ENCODE peak calls at places on chromosomes 12 and 14, in nine cellular contexts. W, G, F, Z, I, S, N, Y and C are unnamed samples.

GRCh38 chr14:85063747-85064146 is 466.2 kb upstream of the FLRT2 start:
- DNase-seq in I (no peak), N (no peak), Y (no peak), Z (no peak), S (no peak), W (no peak), F (no peak), G (no peak), C (no peak)

GRCh38 chr12:49649445-49649844 is 26.1 kb downstream of the PRPF40B start:
- DNase-seq in W (no peak), G (no peak), S (no peak), F (no peak), I (no peak), Y (no peak), N (no peak), Z (no peak), C (no peak)

GRCh38 chr14:106843951-106844483 is 1317.6 kb downstream of the TMEM121 start:
- DNase-seq in Y (no peak), W (peak), G (no peak), I (no peak), S (no peak), F (no peak), N (no peak), Z (no peak), C (no peak)

GRCh38 chr14:97117693-97118092 is 320.5 kb downstream of the VRK1 start:
- DNase-seq in Y (no peak), F (no peak), N (no peak), S (no peak), G (no peak), W (no peak), Z (no peak), I (no peak), C (no peak)

GRCh38 chr12:30823140-30823669 is 68.5 kb upstream of the CAPRIN2 start:
- DNase-seq in N (no peak), I (no peak), G (no peak), Y (no peak), F (no peak), W (no peak), Z (peak), S (no peak), C (peak)

GRCh38 chr12:19482551-19483109 is 43.3 kb downstream of the AEBP2 start:
- DNase-seq in F (no peak), I (no peak), Z (peak), W (no peak), G (peak), Y (peak), S (peak), N (no peak), C (peak)

GRCh38 chr12:93824514-93825500 is 147.6 kb downstream of the CRADD start:
- DNase-seq in G (peak), Y (peak), W (peak), S (no peak), N (no peak), I (peak), F (peak), Z (no peak), C (peak)

GRCh38 chr14:60245316-60246177 is 3.5 kb upstream of the PPM1A start:
- DNase-seq in G (no peak), N (no peak), F (no peak), I (no peak), S (no peak), Z (no peak), Y (no peak), W (no peak), C (no peak)

GRCh38 chr12:100234166-100234565 is 32.7 kb downstream of the DEPDC4 start:
- DNase-seq in Z (no peak), S (no peak), F (peak), Y (no peak), N (no peak), W (peak), G (peak), I (peak), C (no peak)

GRCh38 chr14:71416392-71416791 is 509.1 kb downstream of the PCNX1 start:
- DNase-seq in Z (no peak), W (no peak), S (peak), Y (no peak), I (peak), N (no peak), G (peak), F (peak), C (no peak)

GRCh38 chr12:115095073-115095748 is 411.2 kb upstream of the TBX3 start:
- DNase-seq in W (no peak), Z (no peak), Y (no peak), I (no peak), N (no peak), S (no peak), G (no peak), F (no peak), C (no peak)

GRCh38 chr12:22447223-22447622 is 97.1 kb downstream of the C2CD5 start:
- DNase-seq in S (no peak), G (peak), W (no peak), N (peak), I (no peak), Z (no peak), F (no peak), Y (no peak), C (no peak)

GRCh38 chr12:105222726-105223357 is 13.1 kb downstream of the APPL2 start:
- DNase-seq in W (no peak), Z (no peak), S (no peak), N (no peak), Y (no peak), G (no peak), F (no peak), I (no peak), C (no peak)

GRCh38 chr12:124474709-124475108 is 92.7 kb downstream of the NCOR2 start:
- DNase-seq in Y (no peak), Z (no peak), S (no peak), F (no peak), N (no peak), I (no peak), G (no peak), W (peak), C (no peak)

GRCh38 chr14:33589334-33589733 is 361.5 kb downstream of the EGLN3 start:
- DNase-seq in I (peak), Z (peak), W (peak), G (peak), Y (no peak), S (peak), N (no peak), F (peak), C (no peak)

GRCh38 chr14:60681271-60681670 is 32.0 kb upstream of the SIX1 start:
- DNase-seq in I (no peak), F (no peak), S (no peak), Z (no peak), Y (no peak), W (no peak), G (no peak), N (no peak), C (no peak)

GRCh38 chr12:93569301-93569655 is 3.2 kb upstream of the SOCS2 start:
- DNase-seq in G (no peak), W (no peak), Y (no peak), I (no peak), N (no peak), S (no peak), Z (no peak), F (no peak), C (no peak)

GRCh38 chr14:65850429-65851145 is 438.1 kb downstream of the FUT8 start:
- DNase-seq in Y (no peak), F (peak), Z (no peak), G (no peak), W (no peak), I (no peak), S (no peak), N (peak), C (no peak)

GRCh38 chr12:388547-389137 is 478 bp downstream of the KDM5A start:
- DNase-seq in Y (peak), G (peak), W (peak), F (peak), Z (peak), I (peak), N (no peak), S (no peak), C (peak)

GRCh38 chr12:74903522-74903921 is 306.1 kb downstream of the KCNC2 start:
- DNase-seq in Y (peak), W (no peak), S (peak), G (no peak), F (peak), N (no peak), I (peak), Z (no peak), C (no peak)

GRCh38 chr12:124143726-124144125 is 151.2 kb upstream of the RFLNA start:
- DNase-seq in I (no peak), F (no peak), S (no peak), Z (peak), W (no peak), N (no peak), G (no peak), Y (no peak), C (no peak)

GRCh38 chr12:34392741-34393085 is 370.4 kb downstream of the ALG10 start:
- DNase-seq in Z (no peak), Y (no peak), N (no peak), G (no peak), S (no peak), I (no peak), W (no peak), F (no peak), C (no peak)

GRCh38 chr12:53659011-53659551 is 16.8 kb downstream of the ATP5MC2 start:
- DNase-seq in S (no peak), G (peak), Z (peak), F (peak), Y (no peak), N (no peak), I (peak), W (peak), C (no peak)

GRCh38 chr14:55430024-55430690 is 10.3 kb downstream of the TBPL2 start:
- DNase-seq in F (peak), W (peak), Y (peak), N (peak), G (peak), I (peak), S (peak), Z (peak), C (no peak)